ENCODE peak calls at places on chromosomes 3 and 15, in seven cellular contexts. N, L, V, X, P, I and O are unnamed samples.

GRCh38 chr3:161371441-161372320 is at the start of gene SPTSSB:
- DNase-seq in I (peak), V (peak), P (peak), L (peak), X (peak), N (peak), O (no peak)

GRCh38 chr3:12948891-12949711 is 107.7 kb upstream of the RPL32 start:
- DNase-seq in X (no peak), N (peak), V (no peak), L (peak), P (peak), I (no peak), O (no peak)

GRCh38 chr15:90619939-90620338 is 90.2 kb downstream of the CRTC3 start:
- DNase-seq in L (no peak), X (no peak), P (no peak), N (no peak), I (no peak), V (no peak), O (no peak)

GRCh38 chr15:70729164-70729563 is 34.2 kb downstream of the UACA start:
- DNase-seq in I (no peak), V (no peak), L (no peak), N (no peak), P (no peak), X (no peak), O (no peak)

GRCh38 chr3:53823956-53824320 is 22.3 kb downstream of the CHDH start:
- DNase-seq in V (no peak), P (no peak), L (no peak), N (no peak), X (no peak), I (no peak), O (no peak)

GRCh38 chr3:162224736-162225135 is 728.1 kb downstream of the OTOL1 start:
- DNase-seq in P (no peak), I (no peak), L (no peak), N (peak), V (no peak), X (no peak), O (no peak)

GRCh38 chr3:109923431-109923830 is 586.1 kb upstream of the DPPA4 start:
- DNase-seq in V (no peak), X (no peak), L (no peak), I (no peak), N (no peak), P (no peak), O (no peak)

GRCh38 chr3:99747915-99748314 is 69.7 kb upstream of the CMSS1 start:
- DNase-seq in X (no peak), V (no peak), L (no peak), N (peak), I (peak), P (no peak), O (no peak)

GRCh38 chr3:108311797-108312196 is 15.4 kb downstream of the HHLA2 start:
- DNase-seq in I (no peak), X (no peak), N (peak), P (no peak), V (peak), L (peak), O (no peak)

GRCh38 chr3:50616003-50616769 is 765 bp upstream of the MAPKAPK3 start:
- DNase-seq in P (peak), V (peak), X (no peak), I (peak), N (peak), L (peak), O (peak)

GRCh38 chr3:44100298-44100695 is 141.4 kb upstream of the TOPAZ1 start:
- DNase-seq in I (no peak), X (no peak), N (no peak), L (no peak), V (no peak), P (no peak), O (no peak)

GRCh38 chr15:45684533-45684932 is 49.7 kb downstream of the SQOR start:
- DNase-seq in X (no peak), L (no peak), P (no peak), N (no peak), V (no peak), I (no peak), O (no peak)

GRCh38 chr15:87268675-87269074 is 987.9 kb downstream of the NTRK3 start:
- DNase-seq in P (no peak), X (no peak), I (no peak), N (no peak), V (no peak), L (no peak), O (no peak)

GRCh38 chr3:115833074-115833473 is 209.8 kb downstream of the GAP43 start:
- DNase-seq in L (no peak), X (no peak), V (no peak), N (peak), I (no peak), P (no peak), O (no peak)

GRCh38 chr3:61108247-61109019 is 142.8 kb downstream of the FHIT start:
- DNase-seq in I (no peak), L (no peak), X (no peak), P (no peak), N (no peak), V (no peak), O (no peak)

GRCh38 chr3:48548731-48549705 is 7.6 kb downstream of the PFKFB4 start:
- DNase-seq in P (peak), N (peak), L (peak), V (peak), I (peak), X (peak), O (peak)

GRCh38 chr15:48336940-48337339 is 5.7 kb downstream of the DUT start:
- DNase-seq in I (peak), N (peak), V (no peak), X (no peak), L (no peak), P (no peak), O (no peak)

GRCh38 chr15:25244731-25245585 is 193.9 kb downstream of the UBE3A start:
- DNase-seq in I (no peak), P (peak), L (no peak), V (peak), N (no peak), X (no peak), O (no peak)

GRCh38 chr3:189394599-189395121 is 222.9 kb downstream of the TPRG1 start:
- DNase-seq in L (no peak), I (no peak), P (no peak), V (no peak), X (no peak), N (no peak), O (no peak)

GRCh38 chr15:101118116-101118515 is 133.7 kb downstream of the CHSY1 start:
- DNase-seq in I (no peak), V (peak), N (no peak), L (no peak), X (no peak), P (no peak), O (no peak)

GRCh38 chr3:114722530-114722929 is 424.6 kb downstream of the ZBTB20 start:
- DNase-seq in L (no peak), I (no peak), V (no peak), P (no peak), N (no peak), X (no peak), O (no peak)

GRCh38 chr15:67746022-67746421 is 79.3 kb upstream of the SKOR1 start:
- DNase-seq in P (no peak), V (no peak), X (no peak), L (peak), I (no peak), N (peak), O (no peak)

GRCh38 chr3:134090031-134090430 is 60.3 kb upstream of the SLCO2A1 start:
- DNase-seq in X (no peak), I (no peak), P (no peak), N (peak), L (no peak), V (no peak), O (no peak)

GRCh38 chr3:65953301-65953812 is 85.4 kb downstream of the MAGI1 start:
- DNase-seq in L (no peak), N (no peak), I (no peak), P (no peak), X (no peak), V (no peak), O (no peak)

GRCh38 chr3:23959147-23959900 is 14.2 kb downstream of the NR1D2 start:
- DNase-seq in X (no peak), L (no peak), V (no peak), I (peak), P (no peak), N (peak), O (no peak)